ENCODE peak calls at places on chromosomes 13 and 19, in six cellular contexts. B is neural crest cell, M is choroid plexus epithelial cell, U is osteocyte, T is RWPE2, G is lower leg skin. A is an unnamed sample.
A peak's percentile ranks its signal among the peaks of the same experiment; 100 is the strongest.

GRCh38 chr19:22116760-22117159 is 64.5 kb downstream of the ZNF257 start:
- DNase-seq in G (no peak), B (no peak), U (no peak), T (no peak), M (no peak), A (no peak)

GRCh38 chr19:16384688-16385087 is 60.1 kb downstream of the KLF2 start:
- DNase-seq in G (no peak), T (no peak), U (no peak), B (no peak), M (no peak), A (no peak)

GRCh38 chr19:58229255-58229639 is 533 bp downstream of the ZNF544 start:
- DNase-seq in M (peak; percentile 62), G (no peak), U (no peak), B (no peak), T (no peak), A (peak; percentile 53)

GRCh38 chr19:41264581-41265375 is 606 bp downstream of the HNRNPUL1 start:
- DNase-seq in U (no peak), G (peak; percentile 91), B (peak; percentile 39), M (peak; percentile 49), T (no peak), A (peak; percentile 60)

GRCh38 chr13:112931028-112931934 is 37.7 kb upstream of the MCF2L start:
- DNase-seq in G (peak; percentile 84), M (peak; percentile 88), B (peak; percentile 54), U (no peak), T (no peak), A (peak; percentile 54)

GRCh38 chr13:28356506-28357064 is 138.3 kb downstream of the FLT1 start:
- DNase-seq in M (no peak), U (no peak), T (no peak), B (no peak), G (no peak), A (no peak)

GRCh38 chr13:113770441-113770840 is 11.4 kb downstream of the TMEM255B start:
- DNase-seq in T (no peak), B (no peak), G (peak; percentile 58), U (no peak), M (no peak), A (no peak)

GRCh38 chr13:99123101-99124045 is 77.3 kb upstream of the UBAC2 start:
- DNase-seq in B (no peak), T (no peak), G (no peak), M (peak; percentile 8), U (peak; percentile 64), A (peak; percentile 59)

GRCh38 chr13:76512676-76513277 is 373.4 kb downstream of the KCTD12 start:
- DNase-seq in G (no peak), B (no peak), T (no peak), M (peak; percentile 98), U (no peak), A (peak; percentile 74)

GRCh38 chr13:27007166-27007565 is 164.4 kb downstream of the USP12 start:
- DNase-seq in B (no peak), M (no peak), T (no peak), G (peak; percentile 82), U (peak; percentile 80), A (no peak)

GRCh38 chr19:30231408-30232318 is 140.5 kb upstream of the ZNF536 start:
- DNase-seq in U (no peak), G (no peak), M (no peak), B (no peak), T (no peak), A (no peak)

GRCh38 chr19:10748924-10749434 is 31.1 kb downstream of the DNM2 start:
- DNase-seq in U (no peak), G (no peak), B (no peak), T (peak; percentile 86), M (peak; percentile 34), A (peak; percentile 69)

GRCh38 chr19:19782783-19783182 is 38.8 kb downstream of the ZNF506 start:
- DNase-seq in T (no peak), B (no peak), M (no peak), G (no peak), U (no peak), A (no peak)

GRCh38 chr19:7928741-7929701 is 3.1 kb upstream of the CTXN1 start:
- DNase-seq in U (no peak), B (peak; percentile 42), M (peak; percentile 91), T (peak; percentile 66), G (no peak), A (peak; percentile 82)

GRCh38 chr13:70484931-70485330 is 376.7 kb upstream of the KLHL1 start:
- DNase-seq in M (no peak), U (no peak), T (no peak), B (no peak), G (no peak), A (no peak)

GRCh38 chr13:36919206-36919832 is 719 bp downstream of the SMAD9 start:
- DNase-seq in T (no peak), G (peak; percentile 86), B (peak; percentile 10), M (peak; percentile 20), U (no peak), A (peak; percentile 13)

DNA sequence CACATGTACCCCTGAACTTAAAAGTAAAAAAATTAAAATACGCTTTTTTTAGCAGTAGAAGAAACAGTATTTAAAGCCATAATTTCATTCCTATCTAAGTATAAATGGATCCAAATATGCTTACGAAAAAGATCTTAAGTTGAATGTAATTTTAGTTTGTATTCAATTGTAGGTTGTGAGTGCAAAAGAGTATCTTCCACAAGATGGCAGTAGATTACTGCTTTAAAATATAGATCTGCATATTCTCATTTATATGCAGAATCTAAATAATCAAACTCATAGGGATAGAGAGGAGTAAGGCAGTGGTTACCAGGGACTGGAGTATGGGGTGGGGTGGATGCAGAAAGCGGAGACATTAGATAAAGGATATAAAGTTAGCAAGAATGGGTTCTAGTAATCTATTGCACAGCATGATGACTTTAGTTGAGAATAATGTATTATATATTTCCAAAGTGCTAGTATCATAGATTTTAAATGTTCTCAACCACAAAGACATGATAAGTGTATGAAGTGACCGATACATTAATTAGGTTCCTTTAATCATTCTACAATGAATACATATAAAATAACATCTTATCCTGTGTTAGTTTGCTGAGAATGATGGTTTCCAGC is 14.2 kb downstream of the OR7A17 start:
- DNase-seq in B (no peak), U (no peak), M (peak; percentile 50), G (no peak), T (no peak), A (peak; percentile 20)
- TF ChIP-seq CTCF in B (peak; percentile 60), U (peak; percentile 44), M (peak; percentile 55), G (no peak), T (peak; percentile 73), A (peak; percentile 49)

GRCh38 chr13:33053397-33054066 is 37.3 kb downstream of the KL start:
- DNase-seq in B (no peak), T (no peak), M (peak; percentile 12), U (no peak), G (no peak), A (no peak)

GRCh38 chr13:33058816-33059215 is 42.6 kb downstream of the KL start:
- DNase-seq in U (no peak), M (no peak), G (no peak), T (no peak), B (no peak), A (no peak)

GRCh38 chr13:33060815-33061214 is 44.6 kb downstream of the KL start:
- DNase-seq in B (no peak), M (no peak), T (no peak), U (no peak), G (no peak), A (no peak)

GRCh38 chr13:33052446-33052845 is 36.2 kb downstream of the KL start:
- DNase-seq in G (no peak), U (no peak), M (peak; percentile 41), B (no peak), T (no peak), A (no peak)

GRCh38 chr13:33057019-33057785 is 41.0 kb downstream of the KL start:
- DNase-seq in M (peak; percentile 55), U (no peak), G (no peak), T (no peak), B (no peak), A (peak; percentile 22)
- TF ChIP-seq CTCF in M (peak; percentile 74), U (peak; percentile 45), G (no peak), T (peak; percentile 19), B (peak; percentile 57), A (peak; percentile 22)

DNA sequence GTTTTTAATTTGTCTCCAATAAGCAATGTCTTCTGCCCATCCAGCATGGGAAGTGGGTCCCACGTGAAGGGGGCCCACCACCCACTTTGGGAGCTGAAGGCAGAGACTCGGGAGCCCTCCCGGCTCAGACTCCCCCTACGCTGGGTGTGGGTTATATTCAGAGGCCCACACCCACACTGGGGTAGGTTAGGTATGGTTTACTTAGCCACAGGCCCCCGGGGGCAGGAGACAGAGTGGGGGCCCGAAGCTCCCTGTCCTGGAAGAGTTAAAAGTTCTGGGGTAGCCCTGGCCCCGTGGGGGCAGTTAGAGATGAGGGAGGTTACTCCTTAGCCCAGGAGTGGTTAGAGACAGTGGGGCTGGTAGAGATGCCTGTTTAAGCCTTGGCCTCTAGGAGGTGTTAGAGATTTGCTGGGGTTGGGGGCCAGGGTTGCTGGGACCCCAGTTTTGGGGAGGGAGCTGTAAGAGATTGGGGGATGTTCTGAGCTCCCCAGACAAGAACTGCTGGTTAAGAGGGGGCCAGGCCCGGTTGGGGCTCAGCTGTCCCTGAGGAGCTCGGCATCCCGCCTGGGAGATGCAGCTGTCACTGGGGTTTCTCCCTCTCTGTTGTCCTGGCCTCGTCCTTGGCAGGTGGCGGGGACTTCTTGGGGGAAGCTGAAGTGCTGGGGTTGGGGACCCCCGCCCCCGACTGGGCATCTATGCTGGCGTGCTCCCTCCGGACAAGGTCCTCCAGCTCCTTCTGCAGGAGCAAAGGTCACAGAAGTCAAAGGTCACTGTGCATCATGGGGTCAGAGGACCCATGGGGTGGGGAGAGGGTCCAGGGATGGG is 712 bp upstream of the RINL start:
- DNase-seq in U (no peak), G (no peak), B (no peak), T (no peak), M (no peak), A (no peak)
- TF ChIP-seq CTCF in U (no peak), G (no peak), B (no peak), T (no peak), M (peak; percentile 15), A (no peak)

GRCh38 chr19:4618019-4618418 is 21.3 kb upstream of the TNFAIP8L1 start:
- DNase-seq in G (no peak), M (no peak), U (no peak), B (no peak), T (no peak), A (no peak)

GRCh38 chr19:4620675-4621074 is 18.6 kb upstream of the TNFAIP8L1 start:
- DNase-seq in M (no peak), G (no peak), U (no peak), T (no peak), B (no peak), A (no peak)

GRCh38 chr19:4622695-4623421 is 16.5 kb upstream of the TNFAIP8L1 start:
- DNase-seq in G (no peak), T (no peak), U (no peak), B (no peak), M (no peak), A (no peak)

GRCh38 chr19:4624301-4624700 is 15.0 kb upstream of the TNFAIP8L1 start:
- DNase-seq in G (no peak), U (no peak), T (no peak), M (no peak), B (no peak), A (no peak)

DNA sequence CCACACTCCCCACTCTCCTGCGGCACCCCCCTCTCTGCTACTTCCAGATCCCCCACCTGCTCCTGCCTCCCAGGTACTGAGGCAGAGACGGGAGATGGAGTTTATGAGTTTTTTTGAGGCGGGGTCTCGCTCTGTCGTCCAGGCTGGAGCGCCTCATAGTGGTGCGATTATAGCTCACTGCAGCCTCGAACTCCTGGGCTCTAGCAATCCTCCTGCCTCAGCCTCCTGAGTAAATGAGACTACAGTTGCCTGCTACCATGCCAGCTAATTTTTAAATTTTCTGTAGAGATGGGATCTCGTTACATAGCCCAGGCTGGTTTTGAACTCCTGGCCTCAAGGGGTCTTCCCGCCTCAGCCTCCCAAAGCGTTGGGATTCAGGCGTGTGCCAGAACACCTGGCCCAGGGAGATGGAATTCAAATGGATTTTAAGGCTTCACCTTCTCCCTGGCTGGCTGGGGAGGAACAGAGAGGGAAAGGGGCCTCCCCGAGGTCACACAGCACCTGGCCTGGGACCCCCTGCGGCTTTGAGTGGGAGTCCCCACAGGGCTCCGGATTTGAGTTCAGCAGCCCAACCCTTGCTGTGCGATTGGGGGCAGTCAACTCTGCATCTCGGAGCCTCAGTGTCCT is 19.5 kb upstream of the TNFAIP8L1 start:
- DNase-seq in T (no peak), U (no peak), B (no peak), G (no peak), M (no peak), A (no peak)
- TF ChIP-seq CTCF in T (no peak), U (no peak), B (no peak), G (no peak), M (no peak), A (no peak)

A was measured in MCF 10A.